ENCODE peak calls at places on chromosome 16, in four cellular contexts. One of them, this sample, is unnamed.

GRCh38 chr16:49491736-49492089 is 118.1 kb downstream of the C16orf78 start:
- DNase-seq in NCI-H774: peak; percentile 58
- DNase-seq in NCI-H1092: no peak
- DNase-seq in GM04504: no peak
- DNase-seq in this sample: no peak

GRCh38 chr16:10971560-10971961 is 27.2 kb downstream of the CLEC16A start:
- DNase-seq in NCI-H774: peak; percentile 20
- DNase-seq in NCI-H1092: peak; percentile 22
- DNase-seq in GM04504: peak; percentile 88
- DNase-seq in this sample: peak; percentile 62

GRCh38 chr16:6335072-6335471 is 997.6 kb upstream of the RBFOX1 start:
- DNase-seq in NCI-H774: no peak
- DNase-seq in NCI-H1092: no peak
- DNase-seq in GM04504: no peak
- DNase-seq in this sample: no peak

GRCh38 chr16:50025544-50025931 is 513 bp downstream of the CNEP1R1 start:
- DNase-seq in NCI-H774: no peak
- DNase-seq in NCI-H1092: no peak
- DNase-seq in GM04504: no peak
- DNase-seq in this sample: no peak

GRCh38 chr16:66569131-66569530 is 2.9 kb downstream of the CMTM1 start:
- DNase-seq in NCI-H774: no peak
- DNase-seq in NCI-H1092: no peak
- DNase-seq in GM04504: no peak
- DNase-seq in this sample: no peak

GRCh38 chr16:27972500-27972899 is 91.0 kb downstream of the GSG1L start:
- DNase-seq in NCI-H774: peak; percentile 43
- DNase-seq in NCI-H1092: no peak
- DNase-seq in GM04504: no peak
- DNase-seq in this sample: no peak

GRCh38 chr16:67883872-67884261 is 818 bp upstream of the NRN1L start:
- DNase-seq in NCI-H774: no peak
- DNase-seq in NCI-H1092: peak; percentile 43
- DNase-seq in GM04504: no peak
- DNase-seq in this sample: no peak

GRCh38 chr16:2946649-2947048 is 17.4 kb upstream of the KREMEN2 start:
- DNase-seq in NCI-H774: no peak
- DNase-seq in NCI-H1092: no peak
- DNase-seq in GM04504: no peak
- DNase-seq in this sample: no peak

GRCh38 chr16:80569440-80570105 is 28.8 kb downstream of the DYNLRB2 start:
- DNase-seq in NCI-H774: no peak
- DNase-seq in NCI-H1092: no peak
- DNase-seq in GM04504: no peak
- DNase-seq in this sample: no peak

GRCh38 chr16:88773812-88774291 is 11.2 kb downstream of the PIEZO1 start:
- DNase-seq in NCI-H774: no peak
- DNase-seq in NCI-H1092: no peak
- DNase-seq in GM04504: peak; percentile 66
- DNase-seq in this sample: no peak

GRCh38 chr16:19130852-19131808 is 17.4 kb downstream of the ITPRIPL2 start:
- DNase-seq in NCI-H774: no peak
- DNase-seq in NCI-H1092: no peak
- DNase-seq in GM04504: peak; percentile 56
- DNase-seq in this sample: no peak

GRCh38 chr16:86044881-86045600 is 146.1 kb downstream of the IRF8 start:
- DNase-seq in NCI-H774: no peak
- DNase-seq in NCI-H1092: no peak
- DNase-seq in GM04504: no peak
- DNase-seq in this sample: no peak

GRCh38 chr16:11066231-11066870 is 122.0 kb downstream of the CLEC16A start:
- DNase-seq in NCI-H774: no peak
- DNase-seq in NCI-H1092: no peak
- DNase-seq in GM04504: no peak
- DNase-seq in this sample: no peak

GRCh38 chr16:64250866-64251265 is 871.0 kb downstream of the CDH11 start:
- DNase-seq in NCI-H774: no peak
- DNase-seq in NCI-H1092: no peak
- DNase-seq in GM04504: peak; percentile 6
- DNase-seq in this sample: no peak

GRCh38 chr16:85844169-85844481 is 44.6 kb downstream of the COX4I1 start:
- DNase-seq in NCI-H774: no peak
- DNase-seq in NCI-H1092: no peak
- DNase-seq in GM04504: no peak
- DNase-seq in this sample: no peak

GRCh38 chr16:58026705-58027340 is 1.3 kb downstream of the MMP15 start:
- DNase-seq in NCI-H774: no peak
- DNase-seq in NCI-H1092: no peak
- DNase-seq in GM04504: no peak
- DNase-seq in this sample: no peak

GRCh38 chr16:54054237-54054780 is 232.3 kb downstream of the IRX3 start:
- DNase-seq in NCI-H774: peak; percentile 32
- DNase-seq in NCI-H1092: peak; percentile 34
- DNase-seq in GM04504: no peak
- DNase-seq in this sample: no peak

GRCh38 chr16:71474864-71475263 is 12.8 kb upstream of the ZNF23 start:
- DNase-seq in NCI-H774: no peak
- DNase-seq in NCI-H1092: no peak
- DNase-seq in GM04504: peak; percentile 76
- DNase-seq in this sample: peak; percentile 86

This sample was measured in GM04503.